ENCODE peak calls at places on chromosomes 12 and 14, in five cellular contexts. A is dorsolateral prefrontal cortex; Y is WTC11; F is Calu3; O is CD8-positive, alpha-beta T cell. R is an unnamed sample.

GRCh38 chr12:106582661-106583577 is at the start of gene RFX4:
- DNase-seq in A (no peak), Y (peak; percentile 70), F (no peak), O (no peak), R (no peak)

GRCh38 chr12:64587447-64587846 is 22.8 kb upstream of the RASSF3 start:
- DNase-seq in A (no peak), Y (no peak), F (no peak), O (no peak), R (no peak)

GRCh38 chr14:72060917-72061316 is 128.7 kb downstream of the RGS6 start:
- DNase-seq in A (no peak), Y (no peak), F (no peak), O (no peak), R (no peak)

GRCh38 chr14:103530831-103531230 is 1.8 kb downstream of the TRMT61A start:
- DNase-seq in A (no peak), Y (no peak), F (no peak), O (no peak), R (no peak)

GRCh38 chr14:105902131-105902898 is 375.9 kb downstream of the TMEM121 start:
- DNase-seq in A (no peak), Y (peak; percentile 1), F (no peak), O (no peak), R (no peak)

GRCh38 chr14:104659764-104660523 is 29.5 kb upstream of the INF2 start:
- DNase-seq in A (no peak), Y (no peak), F (no peak), O (no peak), R (peak; percentile 50)

GRCh38 chr14:60092516-60092915 is 793 bp downstream of the PCNX4 start:
- DNase-seq in A (no peak), Y (no peak), F (no peak), O (peak; percentile 51), R (no peak)

GRCh38 chr12:69095765-69096477 is 143.4 kb upstream of the CPSF6 start:
- DNase-seq in A (no peak), Y (no peak), F (no peak), O (no peak), R (no peak)

GRCh38 chr14:24597403-24597802 is 12.1 kb downstream of the GZMH start:
- DNase-seq in A (no peak), Y (no peak), F (no peak), O (no peak), R (no peak)

GRCh38 chr12:106287364-106287763 is 15.2 kb upstream of the TCP11L2 start:
- DNase-seq in A (no peak), Y (no peak), F (no peak), O (no peak), R (no peak)

GRCh38 chr14:94679941-94680340 is 67.8 kb downstream of the SERPINA3 start:
- DNase-seq in A (no peak), Y (no peak), F (no peak), O (no peak), R (no peak)

GRCh38 chr14:23284654-23285529 is 1.0 kb downstream of the HOMEZ start:
- DNase-seq in A (no peak), Y (no peak), F (no peak), O (no peak), R (no peak)

GRCh38 chr12:58176296-58176869 is 235.0 kb downstream of the ATP23 start:
- DNase-seq in A (no peak), Y (peak; percentile 77), F (peak; percentile 6), O (no peak), R (no peak)

GRCh38 chr12:57341275-57341990 is 89.4 kb downstream of the R3HDM2 start:
- DNase-seq in A (no peak), Y (no peak), F (no peak), O (no peak), R (no peak)

GRCh38 chr12:31220061-31220460 is 105.9 kb downstream of the SINHCAF start:
- DNase-seq in A (no peak), Y (no peak), F (no peak), O (no peak), R (no peak)

GRCh38 chr14:23398348-23398747 is 9.7 kb downstream of the MYH6 start:
- DNase-seq in A (no peak), Y (no peak), F (no peak), O (no peak), R (no peak)

GRCh38 chr12:80195143-80195726 is 95.9 kb downstream of the OTOGL start:
- DNase-seq in A (no peak), Y (no peak), F (peak; percentile 48), O (no peak), R (no peak)

GRCh38 chr14:104545151-104545931 is 34.2 kb upstream of the C14orf180 start:
- DNase-seq in A (peak; percentile 49), Y (no peak), F (no peak), O (no peak), R (no peak)

GRCh38 chr12:46450279-46450748 is 77.7 kb upstream of the SLC38A2 start:
- DNase-seq in A (no peak), Y (no peak), F (peak; percentile 55), O (no peak), R (no peak)

GRCh38 chr12:1879633-1880032 is 38.8 kb downstream of the CACNA2D4 start:
- DNase-seq in A (no peak), Y (no peak), F (no peak), O (no peak), R (no peak)

GRCh38 chr12:96623155-96623554 is 133.8 kb downstream of the CFAP54 start:
- DNase-seq in A (no peak), Y (no peak), F (no peak), O (no peak), R (no peak)

GRCh38 chr12:182381-182883 is 31.5 kb downstream of the SLC6A12 start:
- DNase-seq in A (no peak), Y (no peak), F (no peak), O (no peak), R (no peak)

GRCh38 chr12:69555461-69555860 is 29.8 kb upstream of the CCT2 start:
- DNase-seq in A (no peak), Y (no peak), F (no peak), O (no peak), R (no peak)

GRCh38 chr14:33435911-33436310 is 497.2 kb downstream of the NPAS3 start:
- DNase-seq in A (no peak), Y (no peak), F (no peak), O (no peak), R (no peak)

GRCh38 chr12:118299791-118300460 is 72.8 kb downstream of the TAOK3 start:
- DNase-seq in A (no peak), Y (no peak), F (no peak), O (no peak), R (no peak)
- TF ChIP-seq CTCF in A (peak; percentile 8), Y (no peak), F (no peak), O (no peak), R (no peak)

GRCh38 chr12:53190108-53190729 is 9.5 kb upstream of the CSAD start:
- DNase-seq in A (no peak), Y (peak; percentile 78), F (peak; percentile 43), O (peak; percentile 70), R (no peak)
- TF ChIP-seq CTCF in A (peak; percentile 42), Y (peak; percentile 53), F (peak; percentile 70), O (peak; percentile 47), R (no peak)

GRCh38 chr12:113094738-113095137 is 38.2 kb downstream of the DTX1 start:
- DNase-seq in A (no peak), Y (no peak), F (no peak), O (no peak), R (no peak)

GRCh38 chr12:113090740-113091139 is 34.2 kb downstream of the DTX1 start:
- DNase-seq in A (no peak), Y (no peak), F (no peak), O (no peak), R (no peak)

GRCh38 chr12:113091506-113091905 is 35.0 kb downstream of the DTX1 start:
- DNase-seq in A (no peak), Y (no peak), F (no peak), O (no peak), R (no peak)

GRCh38 chr12:113093409-113094101 is 37.0 kb downstream of the DTX1 start:
- DNase-seq in A (no peak), Y (no peak), F (no peak), O (no peak), R (no peak)

GRCh38 chr12:113092478-113093408 is 36.2 kb downstream of the DTX1 start:
- DNase-seq in A (no peak), Y (peak; percentile 89), F (peak; percentile 75), O (no peak), R (no peak)
- TF ChIP-seq CTCF in A (no peak), Y (no peak), F (peak; percentile 11), O (no peak), R (no peak)

GRCh38 chr12:24307716-24308335 is 358.4 kb upstream of the SOX5 start:
- DNase-seq in A (no peak), Y (no peak), F (no peak), O (no peak), R (no peak)
- TF ChIP-seq CTCF in A (no peak), Y (no peak), F (no peak), O (no peak), R (no peak)

GRCh38 chr12:121812320-121812871 is 8.6 kb downstream of the SETD1B start:
- DNase-seq in A (peak; percentile 49), Y (peak; percentile 86), F (peak; percentile 86), O (no peak), R (no peak)
- TF ChIP-seq CTCF in A (no peak), Y (peak; percentile 15), F (no peak), O (peak; percentile 6), R (no peak)

DNA sequence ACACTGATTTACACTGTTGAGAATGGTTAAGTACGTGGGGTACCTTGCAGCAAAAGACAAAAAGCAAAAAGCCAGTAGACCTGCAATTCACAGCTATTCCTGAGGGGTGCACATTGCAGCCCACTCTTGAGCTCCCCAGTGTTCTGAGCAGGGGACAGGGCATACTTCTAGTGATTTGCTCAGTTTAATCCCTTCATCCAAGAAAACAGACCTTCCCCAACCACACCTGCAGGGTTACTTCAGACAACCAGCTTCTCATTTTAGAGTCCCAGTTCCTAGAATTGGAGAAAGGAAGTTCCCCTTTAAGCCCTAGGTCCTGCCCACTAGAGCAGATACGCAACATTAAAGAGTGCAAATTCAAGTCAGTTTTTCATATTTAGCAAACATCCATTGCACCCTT is 3.6 kb upstream of the WSB2 start:
- DNase-seq in A (no peak), Y (peak; percentile 26), F (no peak), O (no peak), R (no peak)
- TF ChIP-seq CTCF in A (no peak), Y (peak; percentile 15), F (no peak), O (peak; percentile 15), R (no peak)

GRCh38 chr14:67453575-67454300 is 34.8 kb downstream of the TMEM229B start:
- DNase-seq in A (no peak), Y (no peak), F (no peak), O (no peak), R (no peak)
- TF ChIP-seq CTCF in A (no peak), Y (no peak), F (no peak), O (no peak), R (no peak)

GRCh38 chr14:90815817-90816662 is at the start of gene TTC7B:
- DNase-seq in A (no peak), Y (peak; percentile 64), F (peak; percentile 71), O (peak; percentile 57), R (peak; percentile 50)

GRCh38 chr14:90814806-90815566 is 1.2 kb downstream of the TTC7B start:
- DNase-seq in A (no peak), Y (no peak), F (no peak), O (no peak), R (no peak)

GRCh38 chr14:90818715-90819114 is 2.5 kb upstream of the TTC7B start:
- DNase-seq in A (no peak), Y (no peak), F (no peak), O (no peak), R (no peak)

GRCh38 chr14:90815567-90815816 is 738 bp downstream of the TTC7B start:
- DNase-seq in A (no peak), Y (no peak), F (no peak), O (no peak), R (no peak)

GRCh38 chr14:90816686-90817436 is 631 bp upstream of the TTC7B start:
- DNase-seq in A (no peak), Y (no peak), F (no peak), O (no peak), R (no peak)
- TF ChIP-seq CTCF in A (no peak), Y (no peak), F (no peak), O (no peak), R (no peak)

R was measured in activated B cell treated with CpG ODN at 0.5 μM for 24 hours.